ENCODE peak calls at places on chromosomes 11 and 22, in four cellular contexts. F is HCT116, X is pancreas, G is AG10803. R is an unnamed sample.

GRCh38 chr11:10488581-10489443 is 33.7 kb downstream of the AMPD3 start:
- DNase-seq in F (no peak), X (no peak), G (no peak), R (no peak)

GRCh38 chr11:20790622-20791021 is 121.2 kb downstream of the NELL1 start:
- DNase-seq in F (no peak), X (no peak), G (no peak), R (no peak)

GRCh38 chr22:19643448-19644313 is 70.6 kb upstream of the SEPTIN5 start:
- DNase-seq in F (no peak), X (no peak), G (no peak), R (peak; percentile 18)

GRCh38 chr11:133075351-133075750 is 456.9 kb downstream of the OPCML start:
- DNase-seq in F (no peak), X (no peak), G (no peak), R (no peak)

GRCh38 chr11:5938603-5938965 is 3.5 kb upstream of the OR56A3 start:
- DNase-seq in F (no peak), X (no peak), G (no peak), R (no peak)

GRCh38 chr22:32617271-32617670 is 142.7 kb downstream of the FBXO7 start:
- DNase-seq in F (no peak), X (no peak), G (no peak), R (peak; percentile 19)

GRCh38 chr11:11279956-11280689 is 72.9 kb downstream of the CSNK2A3 start:
- DNase-seq in F (no peak), X (no peak), G (no peak), R (peak; percentile 65)

GRCh38 chr11:105763594-105763993 is 153.7 kb downstream of the GRIA4 start:
- DNase-seq in F (no peak), X (no peak), G (no peak), R (no peak)

GRCh38 chr11:8356731-8357504 is 93.2 kb upstream of the LMO1 start:
- DNase-seq in F (no peak), X (no peak), G (no peak), R (peak; percentile 8)

GRCh38 chr11:117302228-117302627 is 11.1 kb downstream of the BACE1-AS start:
- DNase-seq in F (no peak), X (no peak), G (no peak), R (no peak)

GRCh38 chr22:36350751-36351594 is 36.8 kb downstream of the MYH9 start:
- DNase-seq in F (no peak), X (no peak), G (no peak), R (peak; percentile 62)

GRCh38 chr11:22432331-22433065 is 94.3 kb downstream of the SLC17A6 start:
- DNase-seq in F (no peak), X (peak; percentile 41), G (peak; percentile 25), R (peak; percentile 56)

GRCh38 chr22:41603873-41604332 is 14.3 kb upstream of the PMM1 start:
- DNase-seq in F (no peak), X (no peak), G (no peak), R (no peak)

GRCh38 chr11:3147257-3147619 is 17.9 kb downstream of the OSBPL5 start:
- DNase-seq in F (no peak), X (no peak), G (peak; percentile 31), R (no peak)

GRCh38 chr11:70540196-70540595 is 141.9 kb downstream of the CTTN start:
- DNase-seq in F (no peak), X (no peak), G (no peak), R (no peak)

GRCh38 chr22:22666307-22667091 is 22.1 kb downstream of the GGTLC2 start:
- DNase-seq in F (no peak), X (peak; percentile 37), G (peak; percentile 9), R (peak; percentile 65)

GRCh38 chr11:57646756-57647303 is 2.9 kb downstream of the YPEL4 start:
- DNase-seq in F (no peak), X (no peak), G (no peak), R (no peak)

GRCh38 chr11:72308226-72309073 is 64.5 kb upstream of the PHOX2A start:
- DNase-seq in F (no peak), X (no peak), G (peak; percentile 69), R (peak; percentile 89)

GRCh38 chr11:130817608-130817944 is 98.7 kb downstream of the SNX19 start:
- DNase-seq in F (no peak), X (no peak), G (peak; percentile 93), R (peak; percentile 90)

GRCh38 chr11:32172771-32173170 is 81.9 kb downstream of the RCN1 start:
- DNase-seq in F (no peak), X (no peak), G (peak; percentile 22), R (no peak)

GRCh38 chr11:32173977-32174376 is 83.1 kb downstream of the RCN1 start:
- DNase-seq in F (no peak), X (no peak), G (no peak), R (no peak)

GRCh38 chr11:32168924-32169323 is 78.0 kb downstream of the RCN1 start:
- DNase-seq in F (no peak), X (no peak), G (no peak), R (no peak)

GRCh38 chr11:32176223-32176811 is 85.4 kb downstream of the RCN1 start:
- DNase-seq in F (peak; percentile 90), X (peak; percentile 62), G (peak; percentile 72), R (peak; percentile 89)

GRCh38 chr11:32173435-32173834 is 82.6 kb downstream of the RCN1 start:
- DNase-seq in F (peak; percentile 34), X (peak; percentile 26), G (peak; percentile 67), R (peak; percentile 80)
- H3K4me3 ChIP-seq in F (no peak overlapping the region), X (no peak overlapping the region), G (peak overlapping the region; percentile 52), R (no peak overlapping the region)

GRCh38 chr11:75214411-75214821 is 26.2 kb upstream of the TPBGL start:
- DNase-seq in F (peak; percentile 48), X (peak; percentile 82), G (peak; percentile 54), R (peak; percentile 87)
- TF ChIP-seq CTCF in F (peak; percentile 35), X (no peak), G (peak; percentile 42), R (peak; percentile 70)

GRCh38 chr11:95228081-95228859 is 2.7 kb downstream of the SESN3 start:
- DNase-seq in F (no peak), X (no peak), G (no peak), R (peak; percentile 10)
- H3K4me3 ChIP-seq in F (no peak overlapping the region), X (no peak overlapping the region), G (no peak overlapping the region), R (peak overlapping the region; percentile 32)

GRCh38 chr22:37747715-37748100 is 50.9 kb downstream of the TRIOBP start:
- DNase-seq in F (no peak), X (no peak), G (no peak), R (peak; percentile 14)

GRCh38 chr22:37749831-37750595 is 53.2 kb downstream of the TRIOBP start:
- DNase-seq in F (no peak), X (no peak), G (peak; percentile 68), R (peak; percentile 68)

GRCh38 chr22:37750596-37751162 is 53.8 kb downstream of the TRIOBP start:
- DNase-seq in F (no peak), X (no peak), G (no peak), R (no peak)

GRCh38 chr22:37748659-37749058 is 51.8 kb downstream of the TRIOBP start:
- DNase-seq in F (no peak), X (no peak), G (no peak), R (no peak)

DNA sequence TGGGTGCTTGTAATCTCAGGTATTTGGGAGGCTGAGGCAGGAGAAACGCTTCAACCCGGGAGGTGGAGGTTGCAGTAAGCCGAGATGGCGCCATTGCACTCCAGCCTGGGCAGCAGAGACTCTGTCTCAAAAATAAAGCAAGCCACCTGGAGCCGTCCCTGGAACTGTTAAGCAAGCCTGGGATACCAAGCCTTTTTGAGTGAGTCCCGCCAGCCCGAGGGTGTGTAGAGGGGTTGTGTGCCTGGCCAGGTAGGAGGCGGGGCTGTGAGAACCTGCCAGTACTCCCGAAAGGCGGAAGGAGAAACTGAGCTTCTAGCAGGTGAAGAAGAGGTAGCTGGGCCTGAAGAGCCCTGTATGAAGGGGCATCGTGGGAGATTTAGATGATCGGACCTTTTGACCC is 52.4 kb downstream of the TRIOBP start:
- DNase-seq in F (no peak), X (no peak), G (no peak), R (no peak)
- TF ChIP-seq CTCF in F (no peak), X (no peak), G (no peak), R (no peak)

GRCh38 chr11:94151311-94151710 is 22.7 kb downstream of the PANX1 start:
- DNase-seq in F (no peak), X (no peak), G (no peak), R (no peak)

GRCh38 chr11:94153320-94153719 is 24.7 kb downstream of the PANX1 start:
- DNase-seq in F (no peak), X (no peak), G (no peak), R (no peak)

GRCh38 chr11:94154095-94154856 is 25.6 kb downstream of the PANX1 start:
- DNase-seq in F (no peak), X (no peak), G (no peak), R (no peak)

GRCh38 chr11:94151903-94152677 is 23.4 kb downstream of the PANX1 start:
- DNase-seq in F (peak; percentile 73), X (no peak), G (peak; percentile 74), R (peak; percentile 68)

GRCh38 chr11:94152678-94153065 is 24.0 kb downstream of the PANX1 start:
- DNase-seq in F (no peak), X (no peak), G (no peak), R (no peak)
- H3K4me3 ChIP-seq in F (no peak overlapping the region), X (no peak overlapping the region), G (no peak overlapping the region), R (no peak overlapping the region)

DNA sequence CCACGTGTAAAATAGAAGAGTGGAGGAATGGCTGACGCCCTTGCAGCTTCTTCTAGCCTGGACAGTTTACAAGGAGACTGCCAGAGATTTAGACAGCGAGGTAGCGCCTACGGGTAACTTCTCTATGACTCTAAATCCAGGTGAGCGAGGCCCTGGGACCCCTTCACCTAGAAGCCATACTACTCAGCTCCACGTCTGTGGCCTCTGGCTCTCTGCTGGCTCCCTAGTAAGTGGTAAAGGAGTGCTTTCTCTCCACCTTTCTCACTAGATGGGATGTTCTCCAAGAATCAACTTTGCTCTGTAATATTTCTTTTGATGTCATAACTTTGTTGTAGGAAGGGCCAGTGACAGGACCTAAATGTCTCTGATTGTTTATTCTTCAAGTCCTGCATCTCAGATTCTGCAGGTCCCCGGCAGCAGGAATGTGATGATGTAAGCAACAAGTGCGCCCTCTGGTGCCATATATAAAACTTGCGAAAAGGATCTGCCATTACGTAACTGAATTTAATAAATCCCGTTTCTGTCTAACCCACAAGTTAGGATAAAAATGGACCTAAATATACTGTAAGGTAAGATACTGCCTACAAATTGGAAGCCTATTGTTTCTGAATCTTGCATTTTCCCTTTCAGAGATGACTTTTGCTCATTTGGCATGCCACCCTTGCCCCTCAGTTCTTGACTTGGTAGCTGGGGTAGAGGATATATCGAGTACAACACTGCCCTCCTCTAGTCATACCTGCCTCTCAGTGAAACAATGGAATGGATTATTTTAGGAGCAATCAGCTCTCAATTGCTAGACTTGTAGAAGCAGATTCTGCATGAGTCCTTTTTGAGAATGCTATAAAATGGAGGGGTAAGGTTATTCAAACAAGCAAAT is 11.0 kb upstream of the PTPN5 start:
- DNase-seq in F (peak; percentile 58), X (peak; percentile 40), G (peak; percentile 75), R (peak; percentile 89)
- TF ChIP-seq CTCF in F (peak; percentile 76), X (peak; percentile 13), G (peak; percentile 66), R (peak; percentile 79)

GRCh38 chr22:44340271-44341239 is 27.8 kb upstream of the SHISAL1 start:
- DNase-seq in F (no peak), X (no peak), G (no peak), R (no peak)
- H3K4me3 ChIP-seq in F (no peak overlapping the region), X (no peak overlapping the region), G (no peak overlapping the region), R (no peak overlapping the region)